ENCODE peak calls at places on chromosomes 7 and 10, in five cellular contexts. One of them, this sample, is unnamed.

GRCh38 chr10:131729938-131730660 is 170.7 kb upstream of the PPP2R2D start:
- DNase-seq in BJ: no peak
- DNase-seq in A549: no peak
- DNase-seq in heart left ventricle: no peak
- DNase-seq in GM12878: no peak
- DNase-seq in this sample: no peak

GRCh38 chr10:649798-650690 is 39.4 kb downstream of the DIP2C start:
- DNase-seq in BJ: no peak
- DNase-seq in A549: peak; percentile 83
- DNase-seq in heart left ventricle: no peak
- DNase-seq in GM12878: no peak
- DNase-seq in this sample: no peak

GRCh38 chr10:58695022-58695421 is 182.3 kb downstream of the BICC1 start:
- DNase-seq in BJ: no peak
- DNase-seq in A549: no peak
- DNase-seq in heart left ventricle: no peak
- DNase-seq in GM12878: no peak
- DNase-seq in this sample: no peak

GRCh38 chr10:111756541-111757061 is 427.0 kb downstream of the GPAM start:
- DNase-seq in BJ: no peak
- DNase-seq in A549: peak; percentile 68
- DNase-seq in heart left ventricle: no peak
- DNase-seq in GM12878: no peak
- DNase-seq in this sample: no peak

GRCh38 chr10:48740023-48740707 is 55.5 kb downstream of the WDFY4 start:
- DNase-seq in BJ: no peak
- DNase-seq in A549: no peak
- DNase-seq in heart left ventricle: no peak
- DNase-seq in GM12878: no peak
- DNase-seq in this sample: peak; percentile 32

GRCh38 chr7:103718482-103719415 is 270.7 kb downstream of the RELN start:
- DNase-seq in BJ: no peak
- DNase-seq in A549: no peak
- DNase-seq in heart left ventricle: no peak
- DNase-seq in GM12878: no peak
- DNase-seq in this sample: no peak

GRCh38 chr10:59337254-59337653 is 25.1 kb downstream of the FAM13C start:
- DNase-seq in BJ: no peak
- DNase-seq in A549: peak; percentile 12
- DNase-seq in heart left ventricle: peak; percentile 29
- DNase-seq in GM12878: no peak
- DNase-seq in this sample: no peak

GRCh38 chr10:70887804-70888800 is at the start of gene PCBD1:
- DNase-seq in BJ: no peak
- DNase-seq in A549: peak; percentile 81
- DNase-seq in heart left ventricle: peak; percentile 81
- DNase-seq in GM12878: no peak
- DNase-seq in this sample: peak; percentile 82

GRCh38 chr10:114869500-114869899 is 47.9 kb downstream of the FHIP2A start:
- DNase-seq in BJ: peak; percentile 42
- DNase-seq in A549: no peak
- DNase-seq in heart left ventricle: no peak
- DNase-seq in GM12878: no peak
- DNase-seq in this sample: no peak

GRCh38 chr10:79374312-79375191 is 27.3 kb downstream of the PPIF start:
- DNase-seq in BJ: no peak
- DNase-seq in A549: peak; percentile 62
- DNase-seq in heart left ventricle: peak; percentile 83
- DNase-seq in GM12878: no peak
- DNase-seq in this sample: peak; percentile 80

GRCh38 chr7:47008461-47008860 is 573.5 kb downstream of the TNS3 start:
- DNase-seq in BJ: no peak
- DNase-seq in A549: no peak
- DNase-seq in heart left ventricle: no peak
- DNase-seq in GM12878: no peak
- DNase-seq in this sample: no peak

GRCh38 chr7:95646350-95646749 is 50.0 kb upstream of the PDK4 start:
- DNase-seq in BJ: no peak
- DNase-seq in A549: no peak
- DNase-seq in heart left ventricle: no peak
- DNase-seq in GM12878: no peak
- DNase-seq in this sample: no peak

GRCh38 chr7:50739744-50740455 is 42.8 kb downstream of the GRB10 start:
- DNase-seq in BJ: no peak
- DNase-seq in A549: no peak
- DNase-seq in heart left ventricle: no peak
- DNase-seq in GM12878: no peak
- DNase-seq in this sample: no peak

GRCh38 chr7:84589012-84589411 is 394.4 kb upstream of the SEMA3A start:
- DNase-seq in BJ: no peak
- DNase-seq in A549: no peak
- DNase-seq in heart left ventricle: no peak
- DNase-seq in GM12878: no peak
- DNase-seq in this sample: no peak

GRCh38 chr10:21507066-21507669 is 18.3 kb downstream of the SKIDA1 start:
- DNase-seq in BJ: no peak
- DNase-seq in A549: no peak
- DNase-seq in heart left ventricle: no peak
- DNase-seq in GM12878: no peak
- DNase-seq in this sample: no peak

GRCh38 chr10:85175635-85176034 is 847.2 kb downstream of the CCSER2 start:
- DNase-seq in BJ: no peak
- DNase-seq in A549: peak; percentile 4
- DNase-seq in heart left ventricle: no peak
- DNase-seq in GM12878: no peak
- DNase-seq in this sample: no peak

GRCh38 chr7:66036382-66036781 is 39.2 kb upstream of the ASL start:
- DNase-seq in BJ: no peak
- DNase-seq in A549: no peak
- DNase-seq in heart left ventricle: no peak
- DNase-seq in GM12878: no peak
- DNase-seq in this sample: no peak

GRCh38 chr10:86377797-86378146 is 11.2 kb upstream of the GRID1 start:
- DNase-seq in BJ: no peak
- DNase-seq in A549: no peak
- DNase-seq in heart left ventricle: no peak
- DNase-seq in GM12878: no peak
- DNase-seq in this sample: no peak

GRCh38 chr7:128841961-128842673 is 11.9 kb downstream of the FLNC start:
- DNase-seq in BJ: no peak
- DNase-seq in A549: peak; percentile 48
- DNase-seq in heart left ventricle: no peak
- DNase-seq in GM12878: no peak
- DNase-seq in this sample: no peak

GRCh38 chr7:1667566-1668485 is 2.3 kb upstream of the ELFN1 start:
- DNase-seq in BJ: no peak
- DNase-seq in A549: no peak
- DNase-seq in heart left ventricle: peak; percentile 25
- DNase-seq in GM12878: no peak
- DNase-seq in this sample: no peak

GRCh38 chr10:50527438-50528043 is 96.2 kb downstream of the SGMS1 start:
- DNase-seq in BJ: no peak
- DNase-seq in A549: no peak
- DNase-seq in heart left ventricle: no peak
- DNase-seq in GM12878: no peak
- DNase-seq in this sample: no peak

GRCh38 chr10:5589071-5589962 is 64.6 kb downstream of the CALML3 start:
- DNase-seq in BJ: no peak
- DNase-seq in A549: no peak
- DNase-seq in heart left ventricle: no peak
- DNase-seq in GM12878: no peak
- DNase-seq in this sample: no peak

GRCh38 chr10:124220547-124220946 is 127.1 kb upstream of the CHST15 start:
- DNase-seq in BJ: no peak
- DNase-seq in A549: no peak
- DNase-seq in heart left ventricle: no peak
- DNase-seq in GM12878: no peak
- DNase-seq in this sample: no peak

GRCh38 chr10:101569838-101570763 is 18.0 kb downstream of the POLL start:
- DNase-seq in BJ: no peak
- DNase-seq in A549: peak; percentile 69
- DNase-seq in heart left ventricle: peak; percentile 85
- DNase-seq in GM12878: peak; percentile 19
- DNase-seq in this sample: no peak

GRCh38 chr10:86480571-86480970 is 41.0 kb downstream of the WAPL start:
- DNase-seq in BJ: no peak
- DNase-seq in A549: no peak
- DNase-seq in heart left ventricle: no peak
- DNase-seq in GM12878: no peak
- DNase-seq in this sample: no peak

GRCh38 chr10:16799621-16800020 is 17.6 kb downstream of the RSU1 start:
- DNase-seq in BJ: no peak
- DNase-seq in A549: no peak
- DNase-seq in heart left ventricle: no peak
- DNase-seq in GM12878: peak; percentile 45
- DNase-seq in this sample: no peak

GRCh38 chr7:34315032-34315431 is 343.0 kb upstream of the NPSR1 start:
- DNase-seq in BJ: peak; percentile 70
- DNase-seq in A549: peak; percentile 2
- DNase-seq in heart left ventricle: no peak
- DNase-seq in GM12878: no peak
- DNase-seq in this sample: no peak

GRCh38 chr7:138559448-138559847 is 99.4 kb downstream of the TRIM24 start:
- DNase-seq in BJ: no peak
- DNase-seq in A549: no peak
- DNase-seq in heart left ventricle: no peak
- DNase-seq in GM12878: no peak
- DNase-seq in this sample: no peak

GRCh38 chr10:48518926-48519730 is 85.7 kb downstream of the ARHGAP22 start:
- DNase-seq in BJ: no peak
- DNase-seq in A549: no peak
- DNase-seq in heart left ventricle: no peak
- DNase-seq in GM12878: no peak
- DNase-seq in this sample: no peak

GRCh38 chr7:84200859-84201258 is 6.3 kb upstream of the SEMA3A start:
- DNase-seq in BJ: no peak
- DNase-seq in A549: no peak
- DNase-seq in heart left ventricle: no peak
- DNase-seq in GM12878: no peak
- DNase-seq in this sample: no peak

GRCh38 chr7:45241339-45242109 is 83.9 kb downstream of the RAMP3 start:
- DNase-seq in BJ: no peak
- DNase-seq in A549: peak; percentile 15
- DNase-seq in heart left ventricle: no peak
- DNase-seq in GM12878: no peak
- DNase-seq in this sample: peak; percentile 50

GRCh38 chr7:80135306-80136104 is 874 bp downstream of the GNAI1 start:
- DNase-seq in BJ: no peak
- DNase-seq in A549: peak; percentile 25
- DNase-seq in heart left ventricle: no peak
- DNase-seq in GM12878: no peak
- DNase-seq in this sample: no peak

GRCh38 chr10:87643920-87644319 is 15.8 kb upstream of the PAPSS2 start:
- DNase-seq in BJ: no peak
- DNase-seq in A549: no peak
- DNase-seq in heart left ventricle: no peak
- DNase-seq in GM12878: no peak
- DNase-seq in this sample: no peak

DNA sequence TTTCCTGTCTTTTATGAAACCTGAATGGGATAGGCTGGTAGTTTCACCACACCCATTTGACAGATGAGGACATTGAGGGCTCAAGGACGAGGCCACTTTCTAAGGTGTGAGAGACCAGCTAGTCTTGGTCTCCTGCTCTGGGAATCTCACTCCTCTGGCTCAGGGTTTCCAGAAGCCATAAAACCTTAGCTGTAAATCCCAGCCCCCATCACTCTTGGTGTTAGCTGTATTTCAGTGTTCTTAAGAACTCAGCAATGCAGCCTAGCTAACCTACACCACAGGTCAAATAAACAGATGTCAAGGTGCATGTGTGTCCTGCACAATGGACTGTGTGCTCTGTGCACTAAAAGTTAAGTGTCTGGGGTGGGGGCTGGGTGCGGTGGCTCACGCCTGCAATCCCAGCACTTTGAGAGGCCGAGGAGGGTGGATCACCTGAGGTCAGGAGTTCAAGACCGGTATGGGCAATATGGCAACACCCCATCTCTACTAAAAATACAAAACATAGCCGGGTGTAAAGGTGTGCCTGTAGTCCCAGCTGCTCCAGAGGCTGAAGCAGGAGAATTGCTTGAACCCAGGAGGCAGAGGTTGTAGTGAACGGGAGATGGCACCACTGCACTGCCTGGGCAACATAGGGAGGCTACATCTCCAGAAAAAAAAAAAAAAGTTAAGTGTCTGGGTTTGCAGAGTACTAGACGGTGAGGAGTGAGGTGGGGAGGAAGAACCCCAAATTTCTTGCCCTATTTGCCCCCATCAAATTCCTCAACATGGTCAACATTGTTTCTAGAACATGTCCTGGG is 547 bp upstream of the EPO start:
- DNase-seq in BJ: no peak
- DNase-seq in A549: peak; percentile 64
- DNase-seq in heart left ventricle: no peak
- DNase-seq in GM12878: no peak
- DNase-seq in this sample: no peak
- TF ChIP-seq CTCF in BJ: peak; percentile 60
- TF ChIP-seq CTCF in A549: peak; percentile 55
- TF ChIP-seq CTCF in heart left ventricle: no peak
- TF ChIP-seq CTCF in GM12878: no peak
- TF ChIP-seq CTCF in this sample: no peak

GRCh38 chr10:122560279-122560804 is at the start of gene DMBT1:
- DNase-seq in BJ: no peak
- DNase-seq in A549: no peak
- DNase-seq in heart left ventricle: no peak
- DNase-seq in GM12878: no peak
- DNase-seq in this sample: no peak
- H3K4me3 ChIP-seq in BJ: no peak within 1 kb of the TSS
- H3K4me3 ChIP-seq in A549: no peak within 1 kb of the TSS
- H3K4me3 ChIP-seq in heart left ventricle: no peak within 1 kb of the TSS
- H3K4me3 ChIP-seq in GM12878: no peak within 1 kb of the TSS
- H3K4me3 ChIP-seq in this sample: no peak within 1 kb of the TSS

GRCh38 chr7:70775570-70776156 is 356.3 kb upstream of the GALNT17 start:
- DNase-seq in BJ: no peak
- DNase-seq in A549: peak; percentile 6
- DNase-seq in heart left ventricle: no peak
- DNase-seq in GM12878: peak; percentile 40
- DNase-seq in this sample: no peak
- TF ChIP-seq CTCF in BJ: no peak
- TF ChIP-seq CTCF in A549: no peak
- TF ChIP-seq CTCF in heart left ventricle: no peak
- TF ChIP-seq CTCF in GM12878: peak; percentile 57
- TF ChIP-seq CTCF in this sample: peak; percentile 17

GRCh38 chr10:3781458-3782098 is 3.4 kb downstream of the KLF6 start:
- DNase-seq in BJ: no peak
- DNase-seq in A549: no peak
- DNase-seq in heart left ventricle: peak; percentile 65
- DNase-seq in GM12878: no peak
- DNase-seq in this sample: no peak
- H3K4me3 ChIP-seq in BJ: peak overlapping the region; percentile 95
- H3K4me3 ChIP-seq in A549: peak overlapping the region; percentile 77
- H3K4me3 ChIP-seq in heart left ventricle: peak overlapping the region; percentile 77
- H3K4me3 ChIP-seq in GM12878: peak overlapping the region; percentile 93
- H3K4me3 ChIP-seq in this sample: peak overlapping the region; percentile 99